ENCODE peak calls at places on chromosomes 1 and 21, in eight cellular contexts. One of them, this sample, is unnamed. For H3K4me1, the result is how much of the 10 kb centered on the place peaks cover.

GRCh38 chr1:84619383-84620093 is 45.3 kb upstream of the CTBS start:
- DNase-seq in endothelial cell of umbilical vein: peak
- DNase-seq in body of pancreas: peak
- DNase-seq in left lung: no peak
- DNase-seq in CD8-positive, alpha-beta T cell: no peak
- DNase-seq in heart right ventricle: no peak
- DNase-seq in IMR-90: peak
- DNase-seq in H9: no peak
- DNase-seq in this sample: no peak

GRCh38 chr1:226994357-226995063 is 54.4 kb downstream of the COQ8A start:
- DNase-seq in endothelial cell of umbilical vein: no peak
- DNase-seq in IMR-90: no peak
- DNase-seq in CD8-positive, alpha-beta T cell: no peak
- DNase-seq in heart right ventricle: no peak
- DNase-seq in body of pancreas: no peak
- DNase-seq in H9: no peak
- DNase-seq in left lung: no peak
- DNase-seq in this sample: no peak

GRCh38 chr1:211547710-211548109 is 31.3 kb downstream of the SLC30A1 start:
- DNase-seq in endothelial cell of umbilical vein: no peak
- DNase-seq in IMR-90: no peak
- DNase-seq in heart right ventricle: no peak
- DNase-seq in body of pancreas: no peak
- DNase-seq in H9: no peak
- DNase-seq in CD8-positive, alpha-beta T cell: no peak
- DNase-seq in left lung: no peak
- DNase-seq in this sample: no peak

GRCh38 chr1:117290855-117291254 is 76.4 kb upstream of the MAN1A2 start:
- DNase-seq in body of pancreas: no peak
- DNase-seq in IMR-90: no peak
- DNase-seq in CD8-positive, alpha-beta T cell: no peak
- DNase-seq in left lung: no peak
- DNase-seq in H9: no peak
- DNase-seq in endothelial cell of umbilical vein: no peak
- DNase-seq in heart right ventricle: no peak
- DNase-seq in this sample: no peak

GRCh38 chr1:109040627-109041613 is 982 bp downstream of the WDR47 start:
- DNase-seq in IMR-90: no peak
- DNase-seq in left lung: peak
- DNase-seq in endothelial cell of umbilical vein: peak
- DNase-seq in heart right ventricle: peak
- DNase-seq in CD8-positive, alpha-beta T cell: no peak
- DNase-seq in H9: peak
- DNase-seq in body of pancreas: peak
- DNase-seq in this sample: peak

GRCh38 chr1:84170171-84170570 is 26.1 kb downstream of the PRKACB start:
- DNase-seq in endothelial cell of umbilical vein: peak
- DNase-seq in H9: no peak
- DNase-seq in CD8-positive, alpha-beta T cell: no peak
- DNase-seq in body of pancreas: no peak
- DNase-seq in IMR-90: no peak
- DNase-seq in heart right ventricle: no peak
- DNase-seq in left lung: no peak
- DNase-seq in this sample: no peak

GRCh38 chr1:112576240-112576639 is 42.7 kb downstream of the ST7L start:
- DNase-seq in H9: no peak
- DNase-seq in IMR-90: no peak
- DNase-seq in heart right ventricle: no peak
- DNase-seq in left lung: no peak
- DNase-seq in endothelial cell of umbilical vein: no peak
- DNase-seq in CD8-positive, alpha-beta T cell: no peak
- DNase-seq in body of pancreas: no peak
- DNase-seq in this sample: no peak

GRCh38 chr1:115727706-115728249 is 40.7 kb downstream of the CASQ2 start:
- DNase-seq in H9: no peak
- DNase-seq in CD8-positive, alpha-beta T cell: no peak
- DNase-seq in IMR-90: peak
- DNase-seq in endothelial cell of umbilical vein: no peak
- DNase-seq in left lung: peak
- DNase-seq in heart right ventricle: peak
- DNase-seq in body of pancreas: peak
- DNase-seq in this sample: no peak

GRCh38 chr1:9146156-9146555 is 17.3 kb upstream of the GPR157 start:
- DNase-seq in endothelial cell of umbilical vein: no peak
- DNase-seq in H9: no peak
- DNase-seq in CD8-positive, alpha-beta T cell: no peak
- DNase-seq in heart right ventricle: no peak
- DNase-seq in left lung: peak
- DNase-seq in body of pancreas: no peak
- DNase-seq in IMR-90: no peak
- DNase-seq in this sample: no peak

GRCh38 chr1:51654000-51654399 is 37.1 kb downstream of the OSBPL9 start:
- DNase-seq in endothelial cell of umbilical vein: no peak
- DNase-seq in heart right ventricle: no peak
- DNase-seq in IMR-90: no peak
- DNase-seq in CD8-positive, alpha-beta T cell: no peak
- DNase-seq in body of pancreas: no peak
- DNase-seq in left lung: no peak
- DNase-seq in H9: no peak
- DNase-seq in this sample: no peak

GRCh38 chr21:25639167-25639921 is at the start of gene JAM2:
- DNase-seq in heart right ventricle: peak
- DNase-seq in body of pancreas: peak
- DNase-seq in endothelial cell of umbilical vein: no peak
- DNase-seq in H9: peak
- DNase-seq in CD8-positive, alpha-beta T cell: peak
- DNase-seq in IMR-90: peak
- DNase-seq in left lung: peak
- DNase-seq in this sample: peak

GRCh38 chr1:229844675-229845074 is 218.6 kb downstream of the URB2 start:
- DNase-seq in IMR-90: no peak
- DNase-seq in body of pancreas: peak
- DNase-seq in H9: no peak
- DNase-seq in left lung: no peak
- DNase-seq in heart right ventricle: no peak
- DNase-seq in endothelial cell of umbilical vein: no peak
- DNase-seq in CD8-positive, alpha-beta T cell: no peak
- DNase-seq in this sample: no peak

GRCh38 chr21:45436371-45437040 is 31.5 kb downstream of the COL18A1 start:
- DNase-seq in left lung: peak
- DNase-seq in endothelial cell of umbilical vein: no peak
- DNase-seq in CD8-positive, alpha-beta T cell: no peak
- DNase-seq in heart right ventricle: no peak
- DNase-seq in body of pancreas: no peak
- DNase-seq in H9: no peak
- DNase-seq in IMR-90: no peak
- DNase-seq in this sample: no peak

GRCh38 chr1:244836135-244836521 is 670 bp downstream of the COX20 start:
- DNase-seq in heart right ventricle: no peak
- DNase-seq in IMR-90: peak
- DNase-seq in left lung: no peak
- DNase-seq in body of pancreas: no peak
- DNase-seq in H9: no peak
- DNase-seq in endothelial cell of umbilical vein: peak
- DNase-seq in CD8-positive, alpha-beta T cell: no peak
- DNase-seq in this sample: no peak

GRCh38 chr1:227913446-227913968 is 34.2 kb downstream of the WNT9A start:
- DNase-seq in H9: no peak
- DNase-seq in endothelial cell of umbilical vein: no peak
- DNase-seq in heart right ventricle: no peak
- DNase-seq in IMR-90: no peak
- DNase-seq in body of pancreas: no peak
- DNase-seq in left lung: peak
- DNase-seq in CD8-positive, alpha-beta T cell: no peak
- DNase-seq in this sample: no peak

GRCh38 chr1:92219028-92219427 is 1.3 kb downstream of the C1orf146 start:
- DNase-seq in left lung: no peak
- DNase-seq in H9: no peak
- DNase-seq in CD8-positive, alpha-beta T cell: no peak
- DNase-seq in heart right ventricle: no peak
- DNase-seq in body of pancreas: no peak
- DNase-seq in endothelial cell of umbilical vein: no peak
- DNase-seq in IMR-90: peak
- DNase-seq in this sample: no peak

GRCh38 chr1:35554261-35555211 is 2.7 kb downstream of the KIAA0319L start:
- DNase-seq in endothelial cell of umbilical vein: peak
- DNase-seq in IMR-90: no peak
- DNase-seq in body of pancreas: peak
- DNase-seq in left lung: no peak
- DNase-seq in H9: peak
- DNase-seq in heart right ventricle: peak
- DNase-seq in CD8-positive, alpha-beta T cell: no peak
- DNase-seq in this sample: no peak

DNA sequence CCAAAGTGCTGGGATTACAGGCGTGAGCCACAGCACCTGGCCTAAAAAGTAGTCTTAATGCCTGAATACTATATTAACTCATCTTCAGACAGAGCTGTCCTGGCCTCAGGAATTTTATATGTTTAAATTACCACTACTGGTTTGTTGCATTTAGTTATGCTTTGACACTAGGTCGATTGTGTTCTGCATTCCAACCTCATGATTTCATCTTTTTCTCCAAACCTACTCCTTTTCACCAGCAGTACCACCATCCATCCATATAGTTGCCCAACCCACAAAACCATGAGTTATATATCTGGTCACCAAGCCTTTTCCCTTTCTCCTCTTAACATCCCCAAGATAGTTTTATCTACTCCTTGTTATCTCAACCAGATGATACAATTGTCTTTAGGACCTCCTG is 22.6 kb downstream of the FMO5 start:
- DNase-seq in body of pancreas: no peak
- DNase-seq in endothelial cell of umbilical vein: no peak
- DNase-seq in heart right ventricle: no peak
- DNase-seq in left lung: no peak
- DNase-seq in H9: no peak
- DNase-seq in CD8-positive, alpha-beta T cell: no peak
- DNase-seq in IMR-90: peak
- DNase-seq in this sample: no peak
- H3K4me1 ChIP-seq in body of pancreas: under half
- H3K4me1 ChIP-seq in endothelial cell of umbilical vein: under half
- H3K4me1 ChIP-seq in heart right ventricle: under half
- H3K4me1 ChIP-seq in left lung: under half
- H3K4me1 ChIP-seq in H9: under half
- H3K4me1 ChIP-seq in CD8-positive, alpha-beta T cell: under half
- H3K4me1 ChIP-seq in IMR-90: under half
- H3K4me1 ChIP-seq in this sample: under half

DNA sequence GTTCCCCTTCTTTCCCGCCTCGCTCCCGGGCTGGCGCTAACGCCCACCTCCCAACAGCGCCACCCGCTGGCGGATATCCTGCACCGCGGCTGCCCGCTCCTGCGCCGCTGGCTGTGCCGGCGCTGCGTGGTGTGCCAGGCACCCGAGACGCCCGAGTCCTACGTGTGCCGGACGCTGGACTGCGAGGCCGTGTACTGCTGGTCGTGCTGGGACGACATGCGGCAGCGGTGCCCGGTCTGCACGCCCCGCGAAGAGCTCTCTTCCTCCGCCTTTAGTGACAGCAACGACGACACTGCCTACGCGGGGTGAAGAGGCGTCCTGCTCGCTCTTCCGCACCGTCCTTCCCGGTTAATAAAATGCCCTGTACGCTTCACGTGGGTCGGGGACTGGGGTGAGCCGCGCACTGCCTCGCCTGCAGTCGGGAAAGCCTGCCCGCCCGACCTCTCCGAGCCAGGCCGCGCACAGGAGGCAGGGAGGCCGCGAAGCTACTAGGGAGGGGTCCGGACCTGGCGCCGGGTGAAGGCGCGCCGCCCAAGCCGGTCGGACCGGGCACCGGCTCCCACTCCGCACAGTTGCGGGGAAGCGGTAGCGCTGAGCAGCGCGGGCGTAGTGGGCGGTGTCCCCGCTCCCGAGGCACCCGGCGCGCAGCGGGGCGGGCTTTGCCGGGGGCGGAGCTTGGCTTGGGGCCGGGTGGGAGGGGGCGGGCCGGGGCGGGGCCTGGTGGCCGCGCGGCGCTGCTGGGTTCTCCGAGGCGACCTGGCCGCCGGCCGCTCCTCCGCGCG is at the start of gene ADAM15:
- DNase-seq in endothelial cell of umbilical vein: peak
- DNase-seq in H9: peak
- DNase-seq in IMR-90: peak
- DNase-seq in CD8-positive, alpha-beta T cell: peak
- DNase-seq in heart right ventricle: peak
- DNase-seq in left lung: peak
- DNase-seq in body of pancreas: peak
- DNase-seq in this sample: peak
- H3K4me1 ChIP-seq in endothelial cell of umbilical vein: under half
- H3K4me1 ChIP-seq in H9: under half
- H3K4me1 ChIP-seq in IMR-90: under half
- H3K4me1 ChIP-seq in CD8-positive, alpha-beta T cell: under half
- H3K4me1 ChIP-seq in heart right ventricle: under half
- H3K4me1 ChIP-seq in left lung: under half
- H3K4me1 ChIP-seq in body of pancreas: under half
- H3K4me1 ChIP-seq in this sample: under half

GRCh38 chr1:99969260-99969728 is 502 bp upstream of the SLC35A3 start:
- DNase-seq in H9: no peak
- DNase-seq in left lung: no peak
- DNase-seq in IMR-90: no peak
- DNase-seq in body of pancreas: peak
- DNase-seq in CD8-positive, alpha-beta T cell: no peak
- DNase-seq in endothelial cell of umbilical vein: no peak
- DNase-seq in heart right ventricle: no peak
- DNase-seq in this sample: no peak
- H3K4me1 ChIP-seq in H9: under half
- H3K4me1 ChIP-seq in left lung: under half
- H3K4me1 ChIP-seq in IMR-90: under half
- H3K4me1 ChIP-seq in body of pancreas: under half
- H3K4me1 ChIP-seq in CD8-positive, alpha-beta T cell: under half
- H3K4me1 ChIP-seq in endothelial cell of umbilical vein: under half
- H3K4me1 ChIP-seq in heart right ventricle: under half
- H3K4me1 ChIP-seq in this sample: under half

GRCh38 chr1:24180676-24181075 is 6.4 kb downstream of the IFNLR1 start:
- DNase-seq in heart right ventricle: no peak
- DNase-seq in CD8-positive, alpha-beta T cell: no peak
- DNase-seq in endothelial cell of umbilical vein: no peak
- DNase-seq in body of pancreas: no peak
- DNase-seq in left lung: no peak
- DNase-seq in IMR-90: no peak
- DNase-seq in H9: no peak
- DNase-seq in this sample: peak
- H3K4me1 ChIP-seq in heart right ventricle: under half
- H3K4me1 ChIP-seq in CD8-positive, alpha-beta T cell: under half
- H3K4me1 ChIP-seq in endothelial cell of umbilical vein: under half
- H3K4me1 ChIP-seq in body of pancreas: under half
- H3K4me1 ChIP-seq in left lung: under half
- H3K4me1 ChIP-seq in IMR-90: under half
- H3K4me1 ChIP-seq in H9: under half
- H3K4me1 ChIP-seq in this sample: under half

GRCh38 chr1:150560986-150561829 is 12.0 kb downstream of the ADAMTSL4 start:
- DNase-seq in left lung: peak
- DNase-seq in IMR-90: peak
- DNase-seq in H9: peak
- DNase-seq in body of pancreas: peak
- DNase-seq in CD8-positive, alpha-beta T cell: peak
- DNase-seq in heart right ventricle: peak
- DNase-seq in endothelial cell of umbilical vein: peak
- DNase-seq in this sample: peak
- H3K4me1 ChIP-seq in left lung: half or more
- H3K4me1 ChIP-seq in IMR-90: under half
- H3K4me1 ChIP-seq in H9: under half
- H3K4me1 ChIP-seq in body of pancreas: half or more
- H3K4me1 ChIP-seq in CD8-positive, alpha-beta T cell: half or more
- H3K4me1 ChIP-seq in heart right ventricle: half or more
- H3K4me1 ChIP-seq in endothelial cell of umbilical vein: half or more
- H3K4me1 ChIP-seq in this sample: under half

This sample was measured in aorta.